ENCODE peak calls at places on chromosomes 6 and 20, in seven cellular contexts. R is central memory CD4-positive, alpha-beta T cell; W is A549; C is mucosa of gallbladder; M is NCI-H1105 treated with DMSO at 0.1 percent for 48 hours; U is NCI-H2081 treated with DMSO at 0.1 percent for 48 hours; I is stimulated activated CD8-positive, alpha-beta memory T cell treated with anti-CD3 and anti-CD28 coated beads, Interleukin-12 subunit alpha, Interleukin-12 subunit beta, amount 100 ng/mL, for 1 hour. J is an unnamed sample.
A peak's percentile ranks its signal among the peaks of the same experiment; 100 is the strongest.

GRCh38 chr6:6230286-6230685 is 90.2 kb downstream of the F13A1 start:
- DNase-seq in R (no peak), C (no peak), W (no peak), M (no peak), U (no peak), I (no peak), J (no peak)

GRCh38 chr6:159943101-159943632 is 25.7 kb upstream of the IGF2R start:
- DNase-seq in M (no peak), C (peak; percentile 37), I (no peak), W (no peak), R (no peak), U (no peak), J (no peak)

GRCh38 chr20:63747622-63748355 is 8.2 kb downstream of the SLC2A4RG start:
- DNase-seq in M (no peak), R (no peak), W (no peak), C (no peak), I (no peak), U (no peak), J (no peak)

GRCh38 chr6:10511477-10511876 is 9.7 kb upstream of the GCNT2 start:
- DNase-seq in R (no peak), M (no peak), W (no peak), C (no peak), I (no peak), U (no peak), J (no peak)

GRCh38 chr6:7681449-7681848 is 44.5 kb upstream of the BMP6 start:
- DNase-seq in C (no peak), W (no peak), R (no peak), I (no peak), M (no peak), U (no peak), J (no peak)

GRCh38 chr6:148076046-148076445 is 266.6 kb upstream of the SASH1 start:
- DNase-seq in R (no peak), M (no peak), W (no peak), I (no peak), C (no peak), U (no peak), J (no peak)

GRCh38 chr20:50725722-50726000 is 5.7 kb upstream of the PARD6B start:
- DNase-seq in I (no peak), W (no peak), R (no peak), M (no peak), C (no peak), U (no peak), J (no peak)

GRCh38 chr6:38773338-38773737 is 58.2 kb downstream of the DNAH8 start:
- DNase-seq in M (no peak), I (no peak), U (no peak), C (no peak), R (no peak), W (no peak), J (no peak)

GRCh38 chr20:48238326-48238725 is 453.0 kb upstream of the SULF2 start:
- DNase-seq in I (no peak), W (no peak), U (no peak), R (no peak), M (no peak), C (no peak), J (no peak)

GRCh38 chr20:63641146-63641791 is 12.0 kb downstream of the STMN3 start:
- DNase-seq in I (no peak), M (no peak), R (peak; percentile 62), C (no peak), U (no peak), W (no peak), J (peak; percentile 37)